ENCODE peak calls at places on chromosomes 1 and 21, in six cellular contexts. S is cardiac fibroblast, C is left lung, L is neural crest cell, V is AG09309, Y is fibroblast of lung. M is an unnamed sample.

GRCh38 chr21:42061195-42061865 is 9.8 kb upstream of the UMODL1 start:
- DNase-seq in S (no peak), C (peak; percentile 55), L (no peak), V (no peak), Y (no peak), M (no peak)

GRCh38 chr1:4652631-4653327 is 1.6 kb upstream of the AJAP1 start:
- DNase-seq in S (peak; percentile 33), C (peak; percentile 89), L (peak; percentile 79), V (no peak), Y (no peak), M (peak; percentile 79)

GRCh38 chr1:66606359-66607142 is 72.6 kb downstream of the SGIP1 start:
- DNase-seq in S (no peak), C (no peak), L (no peak), V (peak; percentile 7), Y (no peak), M (no peak)

GRCh38 chr1:237695878-237696277 is 194.8 kb downstream of the ZP4 start:
- DNase-seq in S (no peak), C (no peak), L (no peak), V (no peak), Y (no peak), M (no peak)

GRCh38 chr1:166133857-166134256 is 32.9 kb downstream of the FAM78B start:
- DNase-seq in S (no peak), C (no peak), L (no peak), V (no peak), Y (no peak), M (no peak)

GRCh38 chr1:9675393-9675792 is 23.9 kb downstream of the PIK3CD start:
- DNase-seq in S (no peak), C (no peak), L (no peak), V (no peak), Y (no peak), M (no peak)

GRCh38 chr1:209707308-209707707 is 2.7 kb downstream of the HSD11B1 start:
- DNase-seq in S (no peak), C (no peak), L (no peak), V (no peak), Y (no peak), M (no peak)

GRCh38 chr1:211577826-211578639 is 928 bp downstream of the SLC30A1 start:
- DNase-seq in S (peak; percentile 66), C (peak; percentile 97), L (peak; percentile 48), V (no peak), Y (peak; percentile 59), M (peak; percentile 82)

GRCh38 chr1:17946434-17946833 is 161.2 kb upstream of the IGSF21 start:
- DNase-seq in S (no peak), C (no peak), L (no peak), V (no peak), Y (no peak), M (no peak)

GRCh38 chr1:156489166-156489934 is 11.2 kb downstream of the MEF2D start:
- DNase-seq in S (no peak), C (no peak), L (no peak), V (no peak), Y (no peak), M (no peak)

GRCh38 chr1:67560580-67561285 is 124.3 kb upstream of the GADD45A start:
- DNase-seq in S (peak; percentile 55), C (no peak), L (no peak), V (no peak), Y (no peak), M (no peak)

GRCh38 chr1:145961425-145962156 is 2.8 kb downstream of the ANKRD34A start:
- DNase-seq in S (peak; percentile 24), C (peak; percentile 89), L (no peak), V (no peak), Y (no peak), M (no peak)

GRCh38 chr21:28943631-28944030 is 49.0 kb downstream of the LTN1 start:
- DNase-seq in S (peak; percentile 79), C (no peak), L (no peak), V (no peak), Y (peak; percentile 9), M (no peak)

GRCh38 chr1:34547043-34547674 is 207.7 kb upstream of the GJB5 start:
- DNase-seq in S (no peak), C (no peak), L (peak; percentile 5), V (no peak), Y (no peak), M (no peak)

GRCh38 chr21:38562182-38562581 is 63.9 kb upstream of the ERG start:
- DNase-seq in S (no peak), C (no peak), L (no peak), V (no peak), Y (no peak), M (no peak)

GRCh38 chr1:229970714-229971113 is 96.3 kb upstream of the GALNT2 start:
- DNase-seq in S (no peak), C (no peak), L (no peak), V (no peak), Y (peak; percentile 39), M (no peak)

GRCh38 chr1:229975047-229975446 is 92.0 kb upstream of the GALNT2 start:
- DNase-seq in S (no peak), C (no peak), L (no peak), V (no peak), Y (no peak), M (no peak)

GRCh38 chr1:229973297-229973612 is 93.8 kb upstream of the GALNT2 start:
- DNase-seq in S (no peak), C (no peak), L (no peak), V (no peak), Y (no peak), M (no peak)

GRCh38 chr1:229971141-229971540 is 95.9 kb upstream of the GALNT2 start:
- DNase-seq in S (no peak), C (no peak), L (no peak), V (no peak), Y (no peak), M (no peak)

DNA sequence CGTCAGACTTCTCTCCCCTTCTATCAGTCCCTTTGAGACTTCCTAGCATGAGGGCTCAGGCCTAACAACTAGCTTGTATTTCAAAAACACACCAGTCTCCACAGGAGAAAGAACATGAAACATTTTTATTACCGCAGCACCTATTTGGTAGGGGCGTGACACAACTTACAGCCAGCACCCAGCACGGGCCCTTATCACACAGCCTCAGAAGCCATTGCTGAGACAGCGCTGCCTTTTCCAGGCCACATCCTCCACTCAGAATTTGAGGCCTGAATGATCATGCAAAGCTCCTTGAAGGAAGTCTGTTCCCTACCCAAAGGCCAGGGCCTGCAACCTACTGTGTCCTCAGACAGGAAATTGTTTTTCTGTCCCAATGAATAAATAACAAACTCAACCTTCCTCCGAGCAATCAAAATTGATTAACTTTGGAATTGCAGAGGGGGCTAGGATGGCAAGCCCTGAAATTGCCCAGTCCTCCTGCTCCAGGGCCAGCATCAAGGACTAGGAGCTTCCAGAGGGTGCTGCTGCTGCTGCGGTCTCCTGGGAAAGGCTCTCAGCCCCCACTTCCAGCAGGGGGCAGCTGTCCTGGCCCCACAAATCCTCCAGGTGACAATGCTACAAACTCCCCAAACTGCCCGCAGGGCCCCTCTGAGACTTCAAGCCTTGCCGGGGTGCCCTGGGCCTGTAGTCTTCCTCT is 94.3 kb upstream of the GALNT2 start:
- DNase-seq in S (no peak), C (no peak), L (no peak), V (no peak), Y (no peak), M (no peak)
- TF ChIP-seq CTCF in S (peak; percentile 14), C (no peak), L (peak; percentile 31), V (peak; percentile 19), Y (no peak), M (no peak)

DNA sequence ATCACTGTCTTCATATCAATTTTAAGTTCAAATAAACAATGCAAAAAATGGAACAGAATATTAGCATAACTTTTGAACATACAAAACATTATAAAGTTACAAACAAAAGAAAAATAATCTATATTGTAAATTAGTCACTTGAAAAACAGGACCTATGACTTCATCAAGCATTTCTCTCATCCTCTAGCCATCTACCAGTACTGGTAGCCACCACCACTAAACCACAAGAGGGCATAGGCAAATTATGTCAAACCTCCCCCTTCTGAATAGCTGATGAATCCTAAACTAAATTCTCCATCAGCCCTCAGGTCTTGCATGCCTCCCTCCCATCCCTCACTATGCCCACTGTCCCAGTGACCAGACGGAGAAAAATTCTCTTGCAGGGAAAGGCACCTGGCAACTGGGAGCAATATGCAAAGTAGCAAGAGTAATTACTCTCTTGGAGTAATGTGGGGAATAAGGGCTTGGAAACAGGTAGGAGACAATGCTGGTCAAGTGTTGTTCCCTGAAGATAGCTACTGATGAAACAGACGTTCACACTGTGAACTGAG is 37.1 kb downstream of the SSX2IP start:
- DNase-seq in S (peak; percentile 11), C (no peak), L (no peak), V (no peak), Y (peak; percentile 52), M (no peak)
- TF ChIP-seq CTCF in S (no peak), C (no peak), L (no peak), V (peak; percentile 21), Y (peak; percentile 8), M (no peak)

GRCh38 chr1:15992582-15993500 is 11.2 kb upstream of the SRARP start:
- DNase-seq in S (no peak), C (no peak), L (no peak), V (no peak), Y (no peak), M (no peak)

GRCh38 chr1:15991427-15992186 is 12.4 kb upstream of the SRARP start:
- DNase-seq in S (no peak), C (no peak), L (no peak), V (no peak), Y (no peak), M (no peak)

GRCh38 chr1:15993666-15994065 is 10.4 kb upstream of the SRARP start:
- DNase-seq in S (no peak), C (no peak), L (no peak), V (no peak), Y (no peak), M (no peak)

GRCh38 chr1:15994081-15994480 is 10.0 kb upstream of the SRARP start:
- DNase-seq in S (no peak), C (no peak), L (no peak), V (no peak), Y (no peak), M (no peak)

DNA sequence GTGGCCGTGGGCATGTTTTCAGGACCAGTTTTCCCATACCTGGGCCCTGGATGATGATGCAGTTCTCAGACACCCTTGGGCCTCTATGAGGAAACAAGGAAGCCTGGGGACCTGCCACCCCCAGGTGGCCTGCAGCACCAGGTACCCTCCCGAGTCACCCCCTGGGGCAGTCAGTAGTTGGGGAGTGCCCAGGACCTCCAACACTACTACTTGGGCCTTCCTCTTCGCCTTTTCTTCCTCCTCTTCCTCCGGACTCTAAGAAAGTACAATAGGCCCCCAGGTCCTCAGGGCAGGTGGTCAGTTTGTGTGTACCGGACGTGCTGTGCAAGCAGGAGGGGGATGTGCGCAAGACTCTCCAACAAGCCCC is 11.9 kb upstream of the SRARP start:
- DNase-seq in S (no peak), C (no peak), L (no peak), V (no peak), Y (no peak), M (no peak)
- TF ChIP-seq CTCF in S (no peak), C (no peak), L (no peak), V (no peak), Y (no peak), M (no peak)

GRCh38 chr1:23394664-23395063 is 25.0 kb upstream of the ZNF436 start:
- DNase-seq in S (peak; percentile 95), C (no peak), L (peak; percentile 18), V (peak; percentile 50), Y (peak; percentile 93), M (no peak)
- TF ChIP-seq CTCF in S (peak; percentile 9), C (no peak), L (no peak), V (peak; percentile 11), Y (peak; percentile 14), M (no peak)

GRCh38 chr1:23198373-23198772 is 18.9 kb downstream of the HTR1D start:
- DNase-seq in S (peak; percentile 88), C (no peak), L (no peak), V (peak; percentile 84), Y (peak; percentile 94), M (no peak)
- TF ChIP-seq CTCF in S (peak; percentile 14), C (no peak), L (no peak), V (peak; percentile 4), Y (no peak), M (no peak)